ENCODE peak calls at places on chromosomes 2 and 18, in seven cellular contexts. U is heart right ventricle, Q is left lung, P is mesendoderm, Z is heart left ventricle, N is ovary, L is pancreas. X is an unnamed sample.

GRCh38 chr18:12038082-12038660 is 55.5 kb upstream of the ANKRD62 start:
- DNase-seq in N (peak), L (peak), Z (no peak), Q (no peak), P (peak), U (peak), X (no peak)

GRCh38 chr2:174781298-174781697 is 17.0 kb upstream of the CHRNA1 start:
- DNase-seq in Z (no peak), Q (no peak), P (no peak), L (no peak), U (no peak), N (no peak), X (no peak)

GRCh38 chr2:240646900-240647502 is 21.7 kb downstream of the GPR35 start:
- DNase-seq in Q (no peak), N (no peak), L (no peak), U (no peak), Z (peak), P (no peak), X (no peak)

GRCh38 chr2:28206786-28207185 is 185.9 kb upstream of the FOSL2 start:
- DNase-seq in P (no peak), L (no peak), Z (no peak), N (no peak), U (no peak), Q (no peak), X (no peak)

GRCh38 chr18:2854871-2855270 is 8.1 kb downstream of the EMILIN2 start:
- DNase-seq in Z (no peak), N (no peak), Q (no peak), U (no peak), L (no peak), P (no peak), X (no peak)

GRCh38 chr2:176555112-176555511 is 285.9 kb downstream of the MTX2 start:
- DNase-seq in Q (no peak), Z (no peak), L (no peak), U (no peak), P (no peak), N (no peak), X (no peak)

GRCh38 chr2:36329746-36330145 is 25.8 kb upstream of the CRIM1 start:
- DNase-seq in Q (no peak), P (peak), U (no peak), Z (no peak), L (no peak), N (no peak), X (no peak)

GRCh38 chr18:57627488-57627887 is 5.9 kb upstream of the NARS1 start:
- DNase-seq in U (no peak), L (no peak), Z (no peak), P (peak), Q (no peak), N (no peak), X (no peak)

GRCh38 chr2:19607400-19607799 is 249.0 kb upstream of the OSR1 start:
- DNase-seq in Z (no peak), P (no peak), U (no peak), N (no peak), Q (no peak), L (no peak), X (no peak)

GRCh38 chr2:220064282-220065042 is 437.0 kb downstream of the SLC4A3 start:
- DNase-seq in Q (no peak), P (no peak), N (no peak), U (no peak), L (no peak), Z (no peak), X (no peak)

GRCh38 chr2:121089005-121089510 is 195.9 kb downstream of the TFCP2L1 start:
- DNase-seq in N (no peak), P (no peak), Q (no peak), Z (no peak), L (no peak), U (no peak), X (no peak)

GRCh38 chr2:20193185-20193584 is 31.7 kb downstream of the SDC1 start:
- DNase-seq in P (no peak), N (no peak), Z (no peak), L (no peak), U (no peak), Q (no peak), X (no peak)

GRCh38 chr2:188956290-188956689 is 17.9 kb upstream of the COL3A1 start:
- DNase-seq in N (no peak), U (no peak), L (no peak), Q (no peak), P (no peak), Z (no peak), X (no peak)

GRCh38 chr2:7427293-7428060 is 510.3 kb downstream of the RNF144A start:
- DNase-seq in Z (no peak), Q (no peak), P (peak), U (no peak), N (no peak), L (peak), X (no peak)

GRCh38 chr18:32373995-32374394 is 96.7 kb downstream of the GAREM1 start:
- DNase-seq in P (no peak), Z (no peak), N (no peak), Q (no peak), L (peak), U (no peak), X (no peak)

GRCh38 chr18:32804126-32804888 is 31.5 kb upstream of the KLHL14 start:
- DNase-seq in Z (no peak), Q (no peak), P (no peak), N (no peak), L (no peak), U (no peak), X (no peak)

DNA sequence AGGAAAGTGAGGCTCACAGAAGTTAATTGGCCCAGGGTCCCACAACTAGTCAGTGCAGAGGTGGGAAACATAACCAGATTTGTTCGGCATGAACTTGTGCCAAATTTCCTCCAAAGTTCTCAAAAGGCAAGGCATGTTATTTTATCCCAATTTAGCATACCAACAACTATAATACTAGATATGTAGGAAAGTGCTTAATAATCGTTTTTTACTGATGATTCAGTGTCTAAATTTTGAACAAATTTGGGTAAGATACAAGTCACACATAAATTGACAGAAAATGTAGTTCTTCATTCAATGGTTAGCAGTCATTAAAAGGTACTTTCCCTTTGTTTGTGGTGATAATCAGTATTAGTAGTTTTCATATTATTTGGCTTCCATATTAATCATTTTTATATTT is 38.5 kb upstream of the CYBRD1 start:
- DNase-seq in U (no peak), N (no peak), P (no peak), Q (no peak), L (no peak), Z (no peak), X (no peak)
- H3K27ac ChIP-seq in U (no peak), N (no peak), P (no peak), Q (no peak), L (no peak), Z (no peak), X (no peak)

GRCh38 chr2:237319887-237320286 is 94.1 kb downstream of the COL6A3 start:
- DNase-seq in P (no peak), Z (no peak), N (no peak), U (no peak), Q (no peak), L (no peak), X (no peak)
- H3K27ac ChIP-seq in P (no peak), Z (peak), N (no peak), U (peak), Q (no peak), L (no peak), X (no peak)

GRCh38 chr2:18266188-18266587 is 294.3 kb downstream of the RDH14 start:
- DNase-seq in Z (no peak), U (no peak), L (no peak), N (no peak), Q (no peak), P (peak), X (no peak)
- H3K27ac ChIP-seq in Z (no peak), U (no peak), L (no peak), N (no peak), Q (no peak), P (no peak), X (no peak)

GRCh38 chr18:25927830-25928229 is 162.6 kb downstream of the SS18 start:
- DNase-seq in U (no peak), Q (no peak), P (no peak), N (no peak), Z (no peak), L (no peak), X (no peak)
- H3K27ac ChIP-seq in U (no peak), Q (no peak), P (no peak), N (no peak), Z (no peak), L (no peak), X (no peak)

DNA sequence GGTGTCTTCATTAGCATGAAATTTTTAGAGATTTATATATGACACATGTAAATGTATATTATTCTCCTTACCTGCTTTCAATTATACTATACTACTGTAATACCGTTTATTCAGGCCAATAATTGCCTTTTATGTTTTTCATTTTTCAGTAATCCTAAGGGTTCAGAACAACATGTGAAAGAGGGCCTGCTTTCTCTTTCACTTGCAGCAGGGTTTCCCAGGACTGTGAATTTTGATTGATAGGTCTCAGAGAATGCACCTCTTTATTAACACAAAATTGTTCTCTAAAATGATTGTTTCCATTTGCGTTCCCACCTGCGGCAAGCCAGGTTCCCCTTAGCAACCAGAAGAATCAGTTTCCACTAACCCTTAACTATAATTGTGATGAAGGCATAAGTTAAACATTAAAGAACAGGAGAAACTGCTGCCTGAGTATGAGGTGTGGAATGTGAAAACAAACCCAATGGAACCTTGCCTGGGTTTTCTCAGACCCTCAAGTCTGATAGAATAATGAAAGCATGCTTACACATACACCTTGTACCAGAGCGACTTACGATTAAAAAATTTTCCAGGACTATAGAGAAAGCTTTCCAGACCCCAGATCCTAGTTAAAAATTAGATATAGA is 1591.2 kb upstream of the LRRTM1 start:
- DNase-seq in N (no peak), P (no peak), L (no peak), Q (no peak), Z (no peak), U (no peak), X (no peak)
- H3K27ac ChIP-seq in N (no peak), P (no peak), L (peak), Q (no peak), Z (no peak), U (no peak), X (no peak)

DNA sequence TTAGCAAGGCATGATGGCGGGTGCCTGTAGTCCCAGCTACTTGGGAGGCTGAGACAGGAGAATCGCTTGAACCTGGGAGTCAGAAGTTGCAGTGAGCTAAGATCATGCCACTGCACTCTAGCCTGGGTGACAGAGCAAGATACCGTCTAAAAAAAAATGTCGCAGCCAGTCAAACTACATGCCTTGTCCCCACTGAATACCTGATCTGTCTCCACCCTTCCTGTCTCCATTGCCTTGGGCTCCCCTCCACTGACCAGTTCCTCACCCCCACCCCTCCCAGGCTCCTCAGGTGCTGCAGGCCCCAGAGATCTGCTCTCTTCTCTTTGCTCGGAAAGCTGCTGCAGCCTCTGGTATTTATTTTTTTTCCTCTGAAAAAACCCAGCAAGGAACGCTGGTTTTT is 4.3 kb downstream of the PSD4 start:
- DNase-seq in Z (no peak), Q (peak), N (no peak), L (no peak), P (no peak), U (no peak), X (no peak)
- H3K27ac ChIP-seq in Z (no peak), Q (no peak), N (no peak), L (no peak), P (no peak), U (no peak), X (no peak)

GRCh38 chr2:48548871-48549270 is 18.9 kb downstream of the STON1 start:
- DNase-seq in Z (no peak), N (no peak), L (no peak), U (no peak), P (no peak), Q (no peak), X (no peak)

DNA sequence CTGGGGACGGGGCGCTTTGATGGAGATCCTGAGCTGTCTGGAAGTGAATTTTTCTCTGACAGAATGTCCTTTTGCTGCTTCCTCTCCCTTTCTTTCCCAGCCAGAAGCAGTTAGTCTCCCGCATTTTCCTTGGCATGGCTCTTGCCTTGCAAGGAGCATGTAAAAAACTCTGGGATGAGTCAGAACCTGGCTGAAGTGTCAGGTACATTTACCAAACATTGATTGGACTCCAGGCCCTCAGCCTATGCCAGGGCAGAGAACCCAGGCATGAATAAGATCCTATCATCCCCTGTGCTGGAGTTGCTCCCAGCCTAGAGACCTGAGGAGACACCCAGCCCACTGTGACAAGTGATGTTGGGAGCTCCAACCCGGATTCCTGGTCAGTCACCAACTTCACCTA is 21.6 kb downstream of the STON1 start:
- DNase-seq in N (no peak), Q (no peak), L (no peak), U (no peak), Z (no peak), P (no peak), X (no peak)
- H3K27ac ChIP-seq in N (no peak), Q (no peak), L (no peak), U (no peak), Z (no peak), P (no peak), X (peak)

X was measured in esophagus squamous epithelium.